ENCODE peak calls at places on chromosomes 5 and 9, in eight cellular contexts. H, V, Z, G, C, S, T and J are unnamed samples.

GRCh38 chr9:15136646-15137045 is 170.4 kb downstream of the TTC39B start:
- DNase-seq in H (no peak), V (no peak), Z (no peak), G (no peak), C (peak; percentile 9), S (no peak), T (no peak), J (no peak)

GRCh38 chr5:125045647-125046046 is 299.2 kb upstream of the ZNF608 start:
- DNase-seq in H (no peak), V (no peak), Z (no peak), G (no peak), C (no peak), S (no peak), T (no peak), J (no peak)

GRCh38 chr9:2628926-2629325 is 7.3 kb downstream of the VLDLR start:
- DNase-seq in H (no peak), V (no peak), Z (no peak), G (no peak), C (no peak), S (no peak), T (no peak), J (no peak)

GRCh38 chr9:117616436-117616835 is 87.8 kb upstream of the TLR4 start:
- DNase-seq in H (no peak), V (no peak), Z (no peak), G (no peak), C (peak; percentile 95), S (no peak), T (no peak), J (no peak)

GRCh38 chr5:172119921-172120688 is 67.9 kb downstream of the STK10 start:
- DNase-seq in H (no peak), V (no peak), Z (no peak), G (no peak), C (no peak), S (no peak), T (no peak), J (no peak)

GRCh38 chr5:5782402-5782801 is 359.9 kb downstream of the ICE1 start:
- DNase-seq in H (no peak), V (no peak), Z (no peak), G (no peak), C (no peak), S (no peak), T (no peak), J (no peak)

GRCh38 chr5:124649548-124650501 is 96.6 kb downstream of the ZNF608 start:
- DNase-seq in H (peak; percentile 80), V (peak; percentile 23), Z (peak; percentile 19), G (peak; percentile 94), C (peak; percentile 41), S (peak; percentile 43), T (peak; percentile 85), J (peak; percentile 96)

GRCh38 chr9:91729558-91729842 is 220.5 kb downstream of the ROR2 start:
- DNase-seq in H (no peak), V (no peak), Z (no peak), G (no peak), C (no peak), S (no peak), T (no peak), J (no peak)

GRCh38 chr9:1024112-1024511 is 26.0 kb upstream of the DMRT2 start:
- DNase-seq in H (no peak), V (no peak), Z (no peak), G (no peak), C (no peak), S (no peak), T (no peak), J (no peak)

GRCh38 chr5:57412680-57413079 is 69.9 kb downstream of the ACTBL2 start:
- DNase-seq in H (no peak), V (no peak), Z (no peak), G (no peak), C (no peak), S (no peak), T (no peak), J (no peak)

GRCh38 chr5:36418172-36418979 is 116.7 kb upstream of the RANBP3L start:
- DNase-seq in H (no peak), V (no peak), Z (no peak), G (no peak), C (no peak), S (no peak), T (no peak), J (no peak)

GRCh38 chr5:155759984-155760383 is 567.0 kb upstream of the SGCD start:
- DNase-seq in H (no peak), V (no peak), Z (no peak), G (no peak), C (no peak), S (no peak), T (no peak), J (no peak)

GRCh38 chr5:149563461-149563860 is 12.2 kb upstream of the CSNK1A1 start:
- DNase-seq in H (no peak), V (no peak), Z (no peak), G (no peak), C (no peak), S (no peak), T (no peak), J (no peak)

GRCh38 chr5:34516686-34517085 is 139.4 kb upstream of the RAI14 start:
- DNase-seq in H (no peak), V (no peak), Z (no peak), G (no peak), C (no peak), S (no peak), T (no peak), J (no peak)

GRCh38 chr9:137073992-137074399 is 3.3 kb upstream of the UAP1L1 start:
- DNase-seq in H (no peak), V (no peak), Z (no peak), G (no peak), C (no peak), S (no peak), T (no peak), J (no peak)

GRCh38 chr9:124309665-124310064 is 51.9 kb downstream of the NEK6 start:
- DNase-seq in H (no peak), V (no peak), Z (no peak), G (peak; percentile 85), C (no peak), S (peak; percentile 80), T (no peak), J (no peak)

GRCh38 chr5:68239485-68239884 is 23.9 kb downstream of the PIK3R1 start:
- DNase-seq in H (peak; percentile 87), V (peak; percentile 40), Z (peak; percentile 62), G (peak; percentile 41), C (peak; percentile 18), S (no peak), T (peak; percentile 89), J (peak; percentile 75)

GRCh38 chr9:71268871-71269640 is 147.6 kb upstream of the TRPM3 start:
- DNase-seq in H (no peak), V (no peak), Z (no peak), G (no peak), C (no peak), S (no peak), T (no peak), J (no peak)

GRCh38 chr5:36600847-36601527 is 5.4 kb upstream of the SLC1A3 start:
- DNase-seq in H (no peak), V (no peak), Z (no peak), G (no peak), C (no peak), S (no peak), T (no peak), J (no peak)

GRCh38 chr5:66821626-66822429 is 225.6 kb downstream of the MAST4 start:
- DNase-seq in H (no peak), V (no peak), Z (peak; percentile 10), G (no peak), C (no peak), S (no peak), T (peak; percentile 69), J (no peak)

GRCh38 chr9:125996671-125997509 is 249.7 kb downstream of the PBX3 start:
- DNase-seq in H (no peak), V (no peak), Z (no peak), G (no peak), C (no peak), S (no peak), T (no peak), J (no peak)

GRCh38 chr5:179343902-179344300 is 1.4 kb downstream of the ADAMTS2 start:
- DNase-seq in H (no peak), V (no peak), Z (no peak), G (no peak), C (peak; percentile 69), S (peak; percentile 45), T (no peak), J (no peak)

GRCh38 chr5:135324897-135325650 is 74.0 kb downstream of the MACROH2A1 start:
- DNase-seq in H (peak; percentile 37), V (no peak), Z (no peak), G (no peak), C (no peak), S (no peak), T (peak; percentile 73), J (no peak)

GRCh38 chr5:139752506-139753350 is 42.9 kb upstream of the PSD2 start:
- DNase-seq in H (no peak), V (no peak), Z (no peak), G (no peak), C (peak; percentile 68), S (no peak), T (no peak), J (no peak)

GRCh38 chr9:93190133-93190525 is 6.2 kb downstream of the WNK2 start:
- DNase-seq in H (no peak), V (no peak), Z (no peak), G (no peak), C (no peak), S (no peak), T (no peak), J (no peak)

GRCh38 chr5:113182658-113183344 is 206.2 kb downstream of the DCP2 start:
- DNase-seq in H (no peak), V (no peak), Z (no peak), G (no peak), C (peak; percentile 97), S (no peak), T (no peak), J (no peak)

GRCh38 chr9:101566904-101567724 is 27.7 kb downstream of the PPP3R2 start:
- DNase-seq in H (peak; percentile 31), V (no peak), Z (no peak), G (no peak), C (peak; percentile 65), S (peak; percentile 13), T (peak; percentile 43), J (no peak)